ENCODE peak calls at places on chromosome 4, in six cellular contexts. Z is DMS 273 treated with DMSO at 0.1 percent for 48 hours; L is esophagus squamous epithelium; A is anterior cingulate cortex; Y is Kasumi-1; N is stimulated activated CD4-positive, alpha-beta T cell treated with anti-CD3 and anti-CD28 coated beads, Interleukin-1b, Interleukin-23, amount 100 ng/mL, for 4 hours. D is an unnamed sample.
A peak's percentile ranks its signal among the peaks of the same experiment; 100 is the strongest.

GRCh38 chr4:113101669-113102068 is 52.2 kb downstream of the ANK2 start:
- DNase-seq in Z (no peak), L (no peak), A (no peak), Y (no peak), N (no peak), D (no peak)

GRCh38 chr4:120155287-120155686 is 88.6 kb upstream of the MAD2L1 start:
- DNase-seq in Z (no peak), L (no peak), A (no peak), Y (no peak), N (no peak), D (no peak)

GRCh38 chr4:40630335-40631021 is 814 bp upstream of the RBM47 start:
- DNase-seq in Z (no peak), L (no peak), A (no peak), Y (no peak), N (no peak), D (no peak)

GRCh38 chr4:15320116-15320515 is 107.7 kb upstream of the C1QTNF7 start:
- DNase-seq in Z (no peak), L (no peak), A (no peak), Y (no peak), N (no peak), D (no peak)

GRCh38 chr4:7207791-7208231 is 15.5 kb downstream of the SORCS2 start:
- DNase-seq in Z (no peak), L (no peak), A (no peak), Y (no peak), N (no peak), D (no peak)

GRCh38 chr4:184019084-184019483 is 114.0 kb downstream of the STOX2 start:
- DNase-seq in Z (no peak), L (no peak), A (no peak), Y (no peak), N (no peak), D (no peak)

GRCh38 chr4:112183252-112183651 is 38.0 kb downstream of the FAM241A start:
- DNase-seq in Z (no peak), L (no peak), A (no peak), Y (no peak), N (no peak), D (no peak)

GRCh38 chr4:143355540-143356217 is 19.0 kb downstream of the GAB1 start:
- DNase-seq in Z (no peak), L (no peak), A (no peak), Y (no peak), N (no peak), D (no peak)

GRCh38 chr4:139902328-139903217 is 237.0 kb downstream of the MGST2 start:
- DNase-seq in Z (no peak), L (no peak), A (no peak), Y (no peak), N (no peak), D (no peak)

GRCh38 chr4:40255722-40256281 is 59.0 kb downstream of the RHOH start:
- DNase-seq in Z (no peak), L (no peak), A (no peak), Y (no peak), N (no peak), D (no peak)

GRCh38 chr4:102317459-102317858 is 27.8 kb downstream of the SLC39A8 start:
- DNase-seq in Z (no peak), L (no peak), A (no peak), Y (no peak), N (no peak), D (no peak)

GRCh38 chr4:138736362-138736761 is 279.2 kb upstream of the NOCT start:
- DNase-seq in Z (no peak), L (no peak), A (no peak), Y (no peak), N (no peak), D (no peak)

GRCh38 chr4:34709564-34709963 is 1534.8 kb downstream of the ARAP2 start:
- DNase-seq in Z (no peak), L (no peak), A (no peak), Y (no peak), N (no peak), D (no peak)

GRCh38 chr4:8303485-8304281 is 34.1 kb downstream of the HTRA3 start:
- DNase-seq in Z (no peak), L (no peak), A (no peak), Y (no peak), N (no peak), D (no peak)

GRCh38 chr4:7738458-7739076 is 201.1 kb downstream of the AFAP1 start:
- DNase-seq in Z (no peak), L (no peak), A (no peak), Y (peak; percentile 90), N (no peak), D (no peak)

GRCh38 chr4:41887821-41888699 is 47.2 kb upstream of the TMEM33 start:
- DNase-seq in Z (no peak), L (no peak), A (no peak), Y (peak; percentile 55), N (no peak), D (no peak)

GRCh38 chr4:111937368-111937767 is 207.9 kb upstream of the FAM241A start:
- DNase-seq in Z (no peak), L (no peak), A (no peak), Y (peak; percentile 71), N (no peak), D (no peak)

GRCh38 chr4:110681381-110681780 is 58.5 kb upstream of the PITX2 start:
- DNase-seq in Z (no peak), L (no peak), A (no peak), Y (peak; percentile 12), N (no peak), D (no peak)

GRCh38 chr4:189322426-189322825 is 618.2 kb upstream of the FRG1 start:
- DNase-seq in Z (no peak), L (no peak), A (no peak), Y (no peak), N (no peak), D (no peak)

GRCh38 chr4:2925931-2926860 is 37.0 kb downstream of the NOP14 start:
- DNase-seq in Z (no peak), L (no peak), A (no peak), Y (no peak), N (no peak), D (no peak)

GRCh38 chr4:89486042-89486441 is 178.4 kb upstream of the GPRIN3 start:
- DNase-seq in Z (no peak), L (no peak), A (no peak), Y (peak; percentile 53), N (no peak), D (no peak)

GRCh38 chr4:137892134-137892533 is 350.0 kb downstream of the SLC7A11 start:
- DNase-seq in Z (no peak), L (no peak), A (no peak), Y (no peak), N (no peak), D (no peak)

GRCh38 chr4:24137963-24138601 is 248.2 kb upstream of the PPARGC1A start:
- DNase-seq in Z (no peak), L (no peak), A (no peak), Y (no peak), N (no peak), D (no peak)

GRCh38 chr4:11741190-11741652 is 312.5 kb upstream of the HS3ST1 start:
- DNase-seq in Z (no peak), L (no peak), A (no peak), Y (no peak), N (no peak), D (no peak)

GRCh38 chr4:113849771-113850170 is 88.2 kb upstream of the CAMK2D start:
- DNase-seq in Z (no peak), L (no peak), A (no peak), Y (no peak), N (no peak), D (no peak)

GRCh38 chr4:89404530-89404929 is 96.9 kb upstream of the GPRIN3 start:
- DNase-seq in Z (no peak), L (no peak), A (no peak), Y (no peak), N (no peak), D (no peak)

D was measured in effector memory CD4-positive, alpha-beta T cell.